ENCODE peak calls at places on chromosomes 5 and 9, in eight cellular contexts. One of them, this sample, is unnamed.
A peak's percentile ranks its signal among the peaks of the same experiment; 100 is the strongest.

GRCh38 chr9:84371737-84372136 is 31.2 kb upstream of the SLC28A3 start:
- DNase-seq in sciatic nerve: no peak
- DNase-seq in HTR-8/SVneo: peak; percentile 63
- DNase-seq in Calu3: peak; percentile 16
- DNase-seq in neural crest cell: no peak
- DNase-seq in HuH-7: no peak
- DNase-seq in AG09319: peak; percentile 93
- DNase-seq in lower lobe of right lung: no peak
- DNase-seq in this sample: no peak

GRCh38 chr9:135069556-135070197 is 17.8 kb upstream of the OLFM1 start:
- DNase-seq in sciatic nerve: peak; percentile 42
- DNase-seq in HTR-8/SVneo: no peak
- DNase-seq in Calu3: no peak
- DNase-seq in neural crest cell: no peak
- DNase-seq in HuH-7: no peak
- DNase-seq in AG09319: no peak
- DNase-seq in lower lobe of right lung: peak; percentile 12
- DNase-seq in this sample: peak; percentile 68

GRCh38 chr5:93915142-93915553 is 173.7 kb upstream of the POU5F2 start:
- DNase-seq in sciatic nerve: no peak
- DNase-seq in HTR-8/SVneo: no peak
- DNase-seq in Calu3: no peak
- DNase-seq in neural crest cell: no peak
- DNase-seq in HuH-7: no peak
- DNase-seq in AG09319: peak; percentile 15
- DNase-seq in lower lobe of right lung: no peak
- DNase-seq in this sample: no peak

GRCh38 chr9:137237759-137238726 is 3.0 kb upstream of the TUBB4B start:
- DNase-seq in sciatic nerve: no peak
- DNase-seq in HTR-8/SVneo: no peak
- DNase-seq in Calu3: no peak
- DNase-seq in neural crest cell: no peak
- DNase-seq in HuH-7: no peak
- DNase-seq in AG09319: no peak
- DNase-seq in lower lobe of right lung: no peak
- DNase-seq in this sample: no peak

GRCh38 chr9:97408562-97408961 is 3.3 kb upstream of the TDRD7 start:
- DNase-seq in sciatic nerve: no peak
- DNase-seq in HTR-8/SVneo: no peak
- DNase-seq in Calu3: no peak
- DNase-seq in neural crest cell: no peak
- DNase-seq in HuH-7: no peak
- DNase-seq in AG09319: no peak
- DNase-seq in lower lobe of right lung: no peak
- DNase-seq in this sample: no peak

GRCh38 chr5:35198096-35198495 is 32.2 kb downstream of the PRLR start:
- DNase-seq in sciatic nerve: no peak
- DNase-seq in HTR-8/SVneo: peak; percentile 24
- DNase-seq in Calu3: no peak
- DNase-seq in neural crest cell: no peak
- DNase-seq in HuH-7: no peak
- DNase-seq in AG09319: peak; percentile 36
- DNase-seq in lower lobe of right lung: peak; percentile 82
- DNase-seq in this sample: no peak

GRCh38 chr5:179568731-179569130 is 18.4 kb downstream of the RUFY1 start:
- DNase-seq in sciatic nerve: no peak
- DNase-seq in HTR-8/SVneo: no peak
- DNase-seq in Calu3: no peak
- DNase-seq in neural crest cell: no peak
- DNase-seq in HuH-7: no peak
- DNase-seq in AG09319: no peak
- DNase-seq in lower lobe of right lung: no peak
- DNase-seq in this sample: no peak

GRCh38 chr5:97231025-97231636 is 48.1 kb upstream of the RIOK2 start:
- DNase-seq in sciatic nerve: no peak
- DNase-seq in HTR-8/SVneo: peak; percentile 41
- DNase-seq in Calu3: peak; percentile 62
- DNase-seq in neural crest cell: peak; percentile 39
- DNase-seq in HuH-7: peak; percentile 30
- DNase-seq in AG09319: peak; percentile 58
- DNase-seq in lower lobe of right lung: no peak
- DNase-seq in this sample: no peak

GRCh38 chr5:150043657-150044333 is 42.6 kb downstream of the CSF1R start:
- DNase-seq in sciatic nerve: no peak
- DNase-seq in HTR-8/SVneo: no peak
- DNase-seq in Calu3: no peak
- DNase-seq in neural crest cell: no peak
- DNase-seq in HuH-7: no peak
- DNase-seq in AG09319: no peak
- DNase-seq in lower lobe of right lung: no peak
- DNase-seq in this sample: no peak

GRCh38 chr5:109567374-109568044 is 122.2 kb upstream of the MAN2A1 start:
- DNase-seq in sciatic nerve: no peak
- DNase-seq in HTR-8/SVneo: no peak
- DNase-seq in Calu3: no peak
- DNase-seq in neural crest cell: no peak
- DNase-seq in HuH-7: no peak
- DNase-seq in AG09319: no peak
- DNase-seq in lower lobe of right lung: no peak
- DNase-seq in this sample: no peak

GRCh38 chr5:78377056-78377717 is 16.8 kb downstream of the SCAMP1 start:
- DNase-seq in sciatic nerve: no peak
- DNase-seq in HTR-8/SVneo: no peak
- DNase-seq in Calu3: no peak
- DNase-seq in neural crest cell: no peak
- DNase-seq in HuH-7: no peak
- DNase-seq in AG09319: no peak
- DNase-seq in lower lobe of right lung: no peak
- DNase-seq in this sample: no peak

GRCh38 chr9:121447341-121447834 is 52.3 kb downstream of the GGTA1 start:
- DNase-seq in sciatic nerve: no peak
- DNase-seq in HTR-8/SVneo: peak; percentile 13
- DNase-seq in Calu3: no peak
- DNase-seq in neural crest cell: no peak
- DNase-seq in HuH-7: no peak
- DNase-seq in AG09319: peak; percentile 31
- DNase-seq in lower lobe of right lung: no peak
- DNase-seq in this sample: no peak

GRCh38 chr5:63128018-63128417 is 549.4 kb downstream of the LRRC70 start:
- DNase-seq in sciatic nerve: no peak
- DNase-seq in HTR-8/SVneo: no peak
- DNase-seq in Calu3: no peak
- DNase-seq in neural crest cell: no peak
- DNase-seq in HuH-7: no peak
- DNase-seq in AG09319: no peak
- DNase-seq in lower lobe of right lung: no peak
- DNase-seq in this sample: no peak

GRCh38 chr5:52132053-52132452 is 655.7 kb upstream of the ITGA1 start:
- DNase-seq in sciatic nerve: no peak
- DNase-seq in HTR-8/SVneo: no peak
- DNase-seq in Calu3: no peak
- DNase-seq in neural crest cell: no peak
- DNase-seq in HuH-7: no peak
- DNase-seq in AG09319: no peak
- DNase-seq in lower lobe of right lung: no peak
- DNase-seq in this sample: no peak

GRCh38 chr9:34254966-34255825 is 73.9 kb downstream of the KIF24 start:
- DNase-seq in sciatic nerve: no peak
- DNase-seq in HTR-8/SVneo: no peak
- DNase-seq in Calu3: no peak
- DNase-seq in neural crest cell: no peak
- DNase-seq in HuH-7: no peak
- DNase-seq in AG09319: no peak
- DNase-seq in lower lobe of right lung: no peak
- DNase-seq in this sample: no peak

GRCh38 chr9:15509931-15510788 is 610 bp downstream of the PSIP1 start:
- DNase-seq in sciatic nerve: peak; percentile 69
- DNase-seq in HTR-8/SVneo: peak; percentile 7
- DNase-seq in Calu3: peak; percentile 17
- DNase-seq in neural crest cell: peak; percentile 30
- DNase-seq in HuH-7: peak; percentile 17
- DNase-seq in AG09319: no peak
- DNase-seq in lower lobe of right lung: peak; percentile 51
- DNase-seq in this sample: peak; percentile 80

GRCh38 chr5:92836861-92837755 is 743.9 kb downstream of the NR2F1-AS1 start:
- DNase-seq in sciatic nerve: no peak
- DNase-seq in HTR-8/SVneo: peak; percentile 20
- DNase-seq in Calu3: no peak
- DNase-seq in neural crest cell: no peak
- DNase-seq in HuH-7: no peak
- DNase-seq in AG09319: no peak
- DNase-seq in lower lobe of right lung: no peak
- DNase-seq in this sample: no peak

GRCh38 chr9:20496328-20496727 is 126.0 kb downstream of the MLLT3 start:
- DNase-seq in sciatic nerve: no peak
- DNase-seq in HTR-8/SVneo: no peak
- DNase-seq in Calu3: no peak
- DNase-seq in neural crest cell: no peak
- DNase-seq in HuH-7: no peak
- DNase-seq in AG09319: no peak
- DNase-seq in lower lobe of right lung: no peak
- DNase-seq in this sample: no peak

GRCh38 chr9:137535120-137535428 is 15.1 kb downstream of the PNPLA7 start:
- DNase-seq in sciatic nerve: no peak
- DNase-seq in HTR-8/SVneo: no peak
- DNase-seq in Calu3: no peak
- DNase-seq in neural crest cell: no peak
- DNase-seq in HuH-7: no peak
- DNase-seq in AG09319: no peak
- DNase-seq in lower lobe of right lung: no peak
- DNase-seq in this sample: no peak

GRCh38 chr9:8857330-8858249 is 1058.0 kb upstream of the DMAC1 start:
- DNase-seq in sciatic nerve: peak; percentile 78
- DNase-seq in HTR-8/SVneo: no peak
- DNase-seq in Calu3: peak; percentile 4
- DNase-seq in neural crest cell: peak; percentile 67
- DNase-seq in HuH-7: no peak
- DNase-seq in AG09319: no peak
- DNase-seq in lower lobe of right lung: peak; percentile 61
- DNase-seq in this sample: peak; percentile 85

GRCh38 chr5:66425842-66426241 is 170.4 kb upstream of the MAST4 start:
- DNase-seq in sciatic nerve: no peak
- DNase-seq in HTR-8/SVneo: no peak
- DNase-seq in Calu3: no peak
- DNase-seq in neural crest cell: no peak
- DNase-seq in HuH-7: no peak
- DNase-seq in AG09319: no peak
- DNase-seq in lower lobe of right lung: no peak
- DNase-seq in this sample: no peak

GRCh38 chr5:172588380-172588779 is 52.7 kb upstream of the NEURL1B start:
- DNase-seq in sciatic nerve: no peak
- DNase-seq in HTR-8/SVneo: no peak
- DNase-seq in Calu3: no peak
- DNase-seq in neural crest cell: no peak
- DNase-seq in HuH-7: no peak
- DNase-seq in AG09319: no peak
- DNase-seq in lower lobe of right lung: no peak
- DNase-seq in this sample: peak; percentile 70